ENCODE peak calls at places on chromosomes 12 and 14, in five cellular contexts. One of them, this sample, is unnamed. For H3K4me1 and H3K36me3, the result is how much of the 10 kb centered on the place peaks cover.

GRCh38 chr14:94654071-94654974 is 42.1 kb downstream of the SERPINA3 start:
- DNase-seq in cardiac muscle cell: peak
- DNase-seq in thyroid gland: no peak
- DNase-seq in heart left ventricle: no peak
- DNase-seq in IMR-90: peak
- DNase-seq in this sample: no peak

GRCh38 chr12:91931110-91931509 is 214.5 kb downstream of the BTG1 start:
- DNase-seq in cardiac muscle cell: no peak
- DNase-seq in thyroid gland: peak
- DNase-seq in heart left ventricle: peak
- DNase-seq in IMR-90: no peak
- DNase-seq in this sample: no peak

GRCh38 chr12:53212931-53213330 is 5.9 kb upstream of the ITGB7 start:
- DNase-seq in cardiac muscle cell: no peak
- DNase-seq in thyroid gland: no peak
- DNase-seq in heart left ventricle: no peak
- DNase-seq in IMR-90: no peak
- DNase-seq in this sample: no peak

GRCh38 chr12:81888961-81889360 is 129.8 kb upstream of the PPFIA2 start:
- DNase-seq in cardiac muscle cell: no peak
- DNase-seq in thyroid gland: no peak
- DNase-seq in heart left ventricle: no peak
- DNase-seq in IMR-90: no peak
- DNase-seq in this sample: no peak

GRCh38 chr12:52539024-52539820 is 13.7 kb downstream of the KRT71 start:
- DNase-seq in cardiac muscle cell: no peak
- DNase-seq in thyroid gland: no peak
- DNase-seq in heart left ventricle: no peak
- DNase-seq in IMR-90: peak
- DNase-seq in this sample: no peak

GRCh38 chr12:43362910-43363694 is 188.9 kb downstream of the ADAMTS20 start:
- DNase-seq in cardiac muscle cell: no peak
- DNase-seq in thyroid gland: no peak
- DNase-seq in heart left ventricle: no peak
- DNase-seq in IMR-90: peak
- DNase-seq in this sample: no peak

GRCh38 chr12:100867639-100868393 is 73.2 kb downstream of the ANO4 start:
- DNase-seq in cardiac muscle cell: no peak
- DNase-seq in thyroid gland: no peak
- DNase-seq in heart left ventricle: no peak
- DNase-seq in IMR-90: no peak
- DNase-seq in this sample: no peak

GRCh38 chr12:57603758-57604453 is 718 bp upstream of the DTX3 start:
- DNase-seq in cardiac muscle cell: no peak
- DNase-seq in thyroid gland: peak
- DNase-seq in heart left ventricle: peak
- DNase-seq in IMR-90: peak
- DNase-seq in this sample: no peak

GRCh38 chr12:8038659-8039114 is 6.2 kb downstream of the FOXJ2 start:
- DNase-seq in cardiac muscle cell: peak
- DNase-seq in thyroid gland: peak
- DNase-seq in heart left ventricle: peak
- DNase-seq in IMR-90: peak
- DNase-seq in this sample: no peak

GRCh38 chr14:74333909-74334308 is 14.4 kb upstream of the VRTN start:
- DNase-seq in cardiac muscle cell: no peak
- DNase-seq in thyroid gland: no peak
- DNase-seq in heart left ventricle: no peak
- DNase-seq in IMR-90: peak
- DNase-seq in this sample: no peak

GRCh38 chr14:99564256-99564902 is 39.6 kb downstream of the CCDC85C start:
- DNase-seq in cardiac muscle cell: peak
- DNase-seq in thyroid gland: peak
- DNase-seq in heart left ventricle: peak
- DNase-seq in IMR-90: peak
- DNase-seq in this sample: no peak

GRCh38 chr14:102799684-102800562 is 22.7 kb downstream of the TRAF3 start:
- DNase-seq in cardiac muscle cell: no peak
- DNase-seq in thyroid gland: no peak
- DNase-seq in heart left ventricle: no peak
- DNase-seq in IMR-90: peak
- DNase-seq in this sample: no peak

GRCh38 chr12:121057794-121058193 is 18.7 kb upstream of the OASL start:
- DNase-seq in cardiac muscle cell: no peak
- DNase-seq in thyroid gland: no peak
- DNase-seq in heart left ventricle: no peak
- DNase-seq in IMR-90: no peak
- DNase-seq in this sample: no peak

GRCh38 chr12:123939716-123940626 is 32.7 kb downstream of the CCDC92 start:
- DNase-seq in cardiac muscle cell: no peak
- DNase-seq in thyroid gland: no peak
- DNase-seq in heart left ventricle: no peak
- DNase-seq in IMR-90: no peak
- DNase-seq in this sample: no peak
- H3K4me1 ChIP-seq in cardiac muscle cell: under half
- H3K4me1 ChIP-seq in thyroid gland: under half
- H3K4me1 ChIP-seq in heart left ventricle: under half
- H3K4me1 ChIP-seq in IMR-90: under half
- H3K4me1 ChIP-seq in this sample: under half

GRCh38 chr12:109173443-109174240 is 57.3 kb downstream of the ACACB start:
- DNase-seq in cardiac muscle cell: no peak
- DNase-seq in thyroid gland: no peak
- DNase-seq in heart left ventricle: no peak
- DNase-seq in IMR-90: no peak
- DNase-seq in this sample: no peak
- H3K36me3 ChIP-seq in cardiac muscle cell: half or more
- H3K36me3 ChIP-seq in thyroid gland: half or more
- H3K36me3 ChIP-seq in heart left ventricle: half or more
- H3K36me3 ChIP-seq in IMR-90: under half
- H3K36me3 ChIP-seq in this sample: under half

GRCh38 chr14:76153919-76154318 is 2.2 kb downstream of the GPATCH2L start:
- DNase-seq in cardiac muscle cell: no peak
- DNase-seq in thyroid gland: no peak
- DNase-seq in heart left ventricle: no peak
- DNase-seq in IMR-90: no peak
- DNase-seq in this sample: no peak

GRCh38 chr14:76152333-76152681 is 585 bp downstream of the GPATCH2L start:
- DNase-seq in cardiac muscle cell: peak
- DNase-seq in thyroid gland: peak
- DNase-seq in heart left ventricle: peak
- DNase-seq in IMR-90: peak
- DNase-seq in this sample: peak

GRCh38 chr14:76149196-76149595 is 2.5 kb upstream of the GPATCH2L start:
- DNase-seq in cardiac muscle cell: no peak
- DNase-seq in thyroid gland: no peak
- DNase-seq in heart left ventricle: no peak
- DNase-seq in IMR-90: no peak
- DNase-seq in this sample: no peak

GRCh38 chr14:76154539-76155126 is 2.9 kb downstream of the GPATCH2L start:
- DNase-seq in cardiac muscle cell: no peak
- DNase-seq in thyroid gland: no peak
- DNase-seq in heart left ventricle: no peak
- DNase-seq in IMR-90: no peak
- DNase-seq in this sample: no peak

GRCh38 chr14:76151398-76152332 is at the start of gene GPATCH2L:
- DNase-seq in cardiac muscle cell: peak
- DNase-seq in thyroid gland: peak
- DNase-seq in heart left ventricle: peak
- DNase-seq in IMR-90: peak
- DNase-seq in this sample: peak
- H3K4me1 ChIP-seq in cardiac muscle cell: under half
- H3K4me1 ChIP-seq in thyroid gland: under half
- H3K4me1 ChIP-seq in heart left ventricle: under half
- H3K4me1 ChIP-seq in IMR-90: under half
- H3K4me1 ChIP-seq in this sample: under half

DNA sequence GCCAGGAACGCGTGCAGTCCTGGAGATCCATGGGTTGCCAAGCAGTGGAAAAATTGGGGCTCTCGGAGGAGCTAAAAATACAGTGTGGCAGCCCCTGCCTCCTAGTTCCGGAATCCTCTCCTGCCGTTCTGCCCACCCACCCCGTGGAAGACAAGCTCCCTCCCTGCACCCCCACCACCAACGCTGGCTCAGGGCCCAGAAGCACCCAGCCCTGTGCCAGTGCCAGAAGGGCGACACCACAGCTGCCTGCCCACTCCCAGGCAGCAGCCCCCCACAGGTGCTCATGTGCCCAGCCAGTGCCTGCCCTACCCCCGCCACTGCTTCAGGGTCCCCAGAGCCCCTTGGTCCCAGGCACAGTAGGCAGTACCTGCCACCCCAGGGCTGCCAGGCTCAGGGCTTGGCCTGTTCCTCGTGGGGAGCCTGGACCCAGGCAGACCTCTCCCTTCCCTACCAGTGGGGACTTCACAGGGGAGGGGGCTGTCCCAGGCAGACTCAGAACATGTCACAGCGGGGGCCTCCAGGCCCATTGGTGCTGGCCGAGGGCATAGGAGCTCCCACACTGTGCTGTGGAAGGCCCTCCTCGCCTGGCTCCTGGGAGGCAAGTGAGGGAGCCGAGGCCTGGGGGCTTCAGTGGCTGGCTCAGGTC is 7.4 kb downstream of the INF2 start:
- DNase-seq in cardiac muscle cell: no peak
- DNase-seq in thyroid gland: peak
- DNase-seq in heart left ventricle: no peak
- DNase-seq in IMR-90: no peak
- DNase-seq in this sample: no peak
- H3K36me3 ChIP-seq in cardiac muscle cell: under half
- H3K36me3 ChIP-seq in thyroid gland: under half
- H3K36me3 ChIP-seq in heart left ventricle: under half
- H3K36me3 ChIP-seq in IMR-90: under half
- H3K36me3 ChIP-seq in this sample: under half

GRCh38 chr12:14924541-14924940 is 13.8 kb downstream of the ERP27 start:
- DNase-seq in cardiac muscle cell: no peak
- DNase-seq in thyroid gland: no peak
- DNase-seq in heart left ventricle: no peak
- DNase-seq in IMR-90: no peak
- DNase-seq in this sample: no peak

GRCh38 chr12:14930299-14930698 is 8.0 kb downstream of the ERP27 start:
- DNase-seq in cardiac muscle cell: no peak
- DNase-seq in thyroid gland: no peak
- DNase-seq in heart left ventricle: no peak
- DNase-seq in IMR-90: peak
- DNase-seq in this sample: no peak

GRCh38 chr12:14928946-14929345 is 9.4 kb downstream of the ERP27 start:
- DNase-seq in cardiac muscle cell: no peak
- DNase-seq in thyroid gland: peak
- DNase-seq in heart left ventricle: no peak
- DNase-seq in IMR-90: no peak
- DNase-seq in this sample: no peak

GRCh38 chr12:14923944-14924343 is 14.4 kb downstream of the ERP27 start:
- DNase-seq in cardiac muscle cell: no peak
- DNase-seq in thyroid gland: no peak
- DNase-seq in heart left ventricle: no peak
- DNase-seq in IMR-90: no peak
- DNase-seq in this sample: no peak

DNA sequence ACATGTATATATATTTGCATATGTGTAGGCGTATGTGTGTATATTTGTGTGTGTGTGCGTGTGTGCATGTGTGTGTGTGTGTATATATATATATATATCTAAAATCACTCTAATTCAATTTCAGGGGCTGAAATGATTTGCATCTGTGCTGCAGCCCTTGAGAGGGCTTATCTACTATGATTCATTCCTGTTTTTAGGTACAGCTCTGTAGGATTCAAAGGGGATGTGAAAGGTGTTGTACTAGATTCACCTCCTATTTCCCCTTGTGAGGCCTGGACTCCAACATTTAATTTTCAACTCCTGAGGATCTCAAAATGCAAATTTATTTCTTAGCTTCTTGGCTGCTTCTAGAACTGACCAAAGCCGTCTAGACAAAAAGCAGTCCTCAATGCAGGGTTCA is 11.1 kb downstream of the ERP27 start:
- DNase-seq in cardiac muscle cell: no peak
- DNase-seq in thyroid gland: no peak
- DNase-seq in heart left ventricle: no peak
- DNase-seq in IMR-90: no peak
- DNase-seq in this sample: no peak
- H3K4me1 ChIP-seq in cardiac muscle cell: under half
- H3K4me1 ChIP-seq in thyroid gland: under half
- H3K4me1 ChIP-seq in heart left ventricle: under half
- H3K4me1 ChIP-seq in IMR-90: under half
- H3K4me1 ChIP-seq in this sample: under half

This sample was measured in naive thymus-derived CD4-positive, alpha-beta T cell.